ENCODE peak calls at places on chromosome 15, in six cellular contexts. J is NCI-H226, Q is EH, S is GM04503, I is Peyer's patch, R is foreskin fibroblast. O is an unnamed sample.
A peak's percentile ranks its signal among the peaks of the same experiment; 100 is the strongest.

GRCh38 chr15:47484119-47484518 is 233.2 kb upstream of the SEMA6D start:
- DNase-seq in Q (peak; percentile 18), I (no peak), J (no peak), R (peak; percentile 36), S (no peak), O (no peak)

GRCh38 chr15:88930579-88930978 is 17.4 kb upstream of the MFGE8 start:
- DNase-seq in Q (no peak), R (no peak), I (no peak), S (no peak), J (no peak), O (no peak)

GRCh38 chr15:73633991-73634495 is 854 bp upstream of the NPTN start:
- DNase-seq in J (peak; percentile 94), R (peak; percentile 95), I (no peak), S (peak; percentile 87), Q (peak; percentile 97), O (peak; percentile 85)

GRCh38 chr15:90376789-90377188 is 11.3 kb upstream of the IQGAP1 start:
- DNase-seq in S (no peak), R (no peak), I (peak; percentile 49), J (no peak), Q (no peak), O (no peak)

GRCh38 chr15:78322724-78323395 is 17.3 kb upstream of the CRABP1 start:
- DNase-seq in I (no peak), J (no peak), S (no peak), Q (no peak), R (no peak), O (no peak)

GRCh38 chr15:30924353-30924752 is 20.6 kb downstream of the FAN1 start:
- DNase-seq in R (peak; percentile 42), Q (peak; percentile 89), S (peak; percentile 73), I (no peak), J (no peak), O (peak; percentile 50)

GRCh38 chr15:90104551-90104950 is 2.3 kb upstream of the IDH2 start:
- DNase-seq in R (no peak), S (no peak), I (no peak), J (no peak), Q (no peak), O (no peak)

GRCh38 chr15:76286231-76286879 is 24.9 kb downstream of the ETFA start:
- DNase-seq in R (peak; percentile 5), S (no peak), I (no peak), Q (peak; percentile 25), J (no peak), O (peak; percentile 14)

GRCh38 chr15:98071786-98072185 is 111.3 kb downstream of the ARRDC4 start:
- DNase-seq in Q (peak; percentile 77), R (peak; percentile 16), I (no peak), J (no peak), S (no peak), O (no peak)

GRCh38 chr15:83837946-83838571 is 184.1 kb downstream of the ADAMTSL3 start:
- DNase-seq in I (no peak), R (peak; percentile 49), J (no peak), Q (no peak), S (no peak), O (peak; percentile 57)

GRCh38 chr15:63335543-63336240 is 46.0 kb downstream of the CA12 start:
- DNase-seq in J (no peak), R (peak; percentile 29), I (no peak), S (no peak), Q (no peak), O (no peak)

GRCh38 chr15:53346583-53346982 is 412.9 kb downstream of the WDR72 start:
- DNase-seq in Q (no peak), S (no peak), J (no peak), R (no peak), I (no peak), O (no peak)

GRCh38 chr15:71304681-71305080 is 189.4 kb downstream of the THSD4 start:
- DNase-seq in R (peak; percentile 57), I (no peak), S (no peak), J (no peak), Q (no peak), O (no peak)

GRCh38 chr15:37995461-37996347 is 61.3 kb downstream of the TMCO5A start:
- DNase-seq in S (peak; percentile 36), J (peak; percentile 53), I (no peak), Q (peak; percentile 74), R (peak; percentile 83), O (peak; percentile 32)

GRCh38 chr15:74955796-74956647 is 550 bp downstream of the RPP25 start:
- DNase-seq in R (peak; percentile 85), J (no peak), Q (peak; percentile 35), S (no peak), I (peak; percentile 71), O (no peak)

GRCh38 chr15:22933641-22934061 is 46.5 kb downstream of the CYFIP1 start:
- DNase-seq in Q (no peak), S (no peak), I (peak; percentile 62), J (no peak), R (no peak), O (no peak)

GRCh38 chr15:95558131-95558530 is 772.4 kb upstream of the NR2F2 start:
- DNase-seq in R (peak; percentile 10), S (no peak), J (peak; percentile 50), I (no peak), Q (peak; percentile 26), O (no peak)

GRCh38 chr15:45307230-45307924 is 55.3 kb downstream of the SLC28A2 start:
- DNase-seq in R (peak; percentile 80), I (no peak), S (peak; percentile 37), J (peak; percentile 64), Q (peak; percentile 72), O (peak; percentile 67)

GRCh38 chr15:51796777-51797474 is 32.5 kb upstream of the TMOD3 start:
- DNase-seq in I (no peak), Q (peak; percentile 34), J (no peak), S (no peak), R (peak; percentile 38), O (no peak)

GRCh38 chr15:68277605-68278344 is at the start of gene FEM1B:
- DNase-seq in J (peak; percentile 93), S (peak; percentile 72), R (peak; percentile 97), Q (peak; percentile 91), I (peak; percentile 84), O (peak; percentile 90)

GRCh38 chr15:52006702-52007340 is 12.2 kb upstream of the MAPK6 start:
- DNase-seq in Q (no peak), I (no peak), R (no peak), J (no peak), S (no peak), O (no peak)

GRCh38 chr15:96123028-96123400 is 207.5 kb upstream of the NR2F2 start:
- DNase-seq in S (no peak), J (no peak), I (no peak), Q (no peak), R (no peak), O (no peak)

GRCh38 chr15:71599404-71600225 is 210.7 kb upstream of the NR2E3 start:
- DNase-seq in R (no peak), S (no peak), J (no peak), Q (peak; percentile 41), I (no peak), O (no peak)

GRCh38 chr15:99253381-99254090 is 2.3 kb downstream of the LRRC28 start:
- DNase-seq in S (peak; percentile 68), J (no peak), R (peak; percentile 63), I (no peak), Q (peak; percentile 86), O (peak; percentile 50)

GRCh38 chr15:91864669-91865068 is 11.2 kb downstream of the SLCO3A1 start:
- DNase-seq in Q (no peak), J (no peak), S (no peak), I (no peak), R (no peak), O (no peak)